ENCODE peak calls at places on chromosomes 7 and 10, in six cellular contexts. L, M, Z, W, I and H are unnamed samples.
A peak's percentile ranks its signal among the peaks of the same experiment; 100 is the strongest.

GRCh38 chr7:111752022-111752582 is 189.8 kb upstream of the IMMP2L start:
- DNase-seq in I (peak; percentile 76), Z (no peak), L (peak; percentile 66), W (peak; percentile 44), M (peak; percentile 56), H (no peak)

GRCh38 chr7:115340828-115341227 is 418.9 kb downstream of the MDFIC start:
- DNase-seq in I (no peak), W (no peak), L (peak; percentile 91), M (no peak), Z (no peak), H (no peak)

GRCh38 chr10:128062837-128063563 is 63.2 kb downstream of the MKI67 start:
- DNase-seq in W (peak; percentile 58), I (no peak), Z (peak; percentile 58), M (peak; percentile 50), L (no peak), H (no peak)

GRCh38 chr10:95290446-95290800 is 380 bp downstream of the PDLIM1 start:
- DNase-seq in I (no peak), W (no peak), M (peak; percentile 7), L (no peak), Z (no peak), H (no peak)

GRCh38 chr7:23247602-23248335 is 1.2 kb downstream of the GPNMB start:
- DNase-seq in Z (peak; percentile 54), I (no peak), W (no peak), M (no peak), L (no peak), H (no peak)

GRCh38 chr10:21249435-21249834 is 276.0 kb downstream of the SKIDA1 start:
- DNase-seq in L (no peak), W (no peak), Z (no peak), I (no peak), M (no peak), H (no peak)

GRCh38 chr7:15567036-15567435 is 5.2 kb upstream of the AGMO start:
- DNase-seq in Z (no peak), I (no peak), M (no peak), W (no peak), L (no peak), H (no peak)

GRCh38 chr7:148340438-148340837 is 250.1 kb upstream of the C7orf33 start:
- DNase-seq in Z (no peak), L (no peak), W (no peak), I (no peak), M (no peak), H (no peak)

GRCh38 chr7:123944395-123944794 is 19.4 kb downstream of the SPAM1 start:
- DNase-seq in M (no peak), Z (no peak), L (no peak), I (no peak), W (no peak), H (no peak)

GRCh38 chr10:75508239-75508813 is 76.9 kb downstream of the LRMDA start:
- DNase-seq in L (no peak), M (no peak), Z (no peak), W (no peak), I (no peak), H (peak; percentile 86)

GRCh38 chr7:103083210-103083609 is 8.3 kb downstream of the ARMC10 start:
- DNase-seq in W (no peak), Z (no peak), I (no peak), M (no peak), L (no peak), H (no peak)